ENCODE peak calls at places on chromosome 13, in five cellular contexts. One of them, this sample, is unnamed.

GRCh38 chr13:57629821-57630235 is 1.7 kb upstream of the PCDH17 start:
- DNase-seq in Peyer's patch: peak
- DNase-seq in nephron progenitor cell: peak
- DNase-seq in chondrocyte: peak
- DNase-seq in endothelial cell: peak
- DNase-seq in this sample: peak

GRCh38 chr13:79485014-79485441 is 4.1 kb downstream of the NDFIP2 start:
- DNase-seq in Peyer's patch: peak
- DNase-seq in chondrocyte: no peak
- DNase-seq in nephron progenitor cell: no peak
- DNase-seq in endothelial cell: no peak
- DNase-seq in this sample: no peak

GRCh38 chr13:26941345-26942174 is 181.0 kb upstream of the GPR12 start:
- DNase-seq in Peyer's patch: no peak
- DNase-seq in chondrocyte: no peak
- DNase-seq in nephron progenitor cell: no peak
- DNase-seq in endothelial cell: no peak
- DNase-seq in this sample: no peak

GRCh38 chr13:36412736-36413135 is 19.6 kb upstream of the CCNA1 start:
- DNase-seq in chondrocyte: no peak
- DNase-seq in Peyer's patch: no peak
- DNase-seq in nephron progenitor cell: no peak
- DNase-seq in endothelial cell: no peak
- DNase-seq in this sample: no peak

GRCh38 chr13:21800847-21801616 is 130.2 kb downstream of the FGF9 start:
- DNase-seq in endothelial cell: no peak
- DNase-seq in chondrocyte: no peak
- DNase-seq in nephron progenitor cell: no peak
- DNase-seq in Peyer's patch: no peak
- DNase-seq in this sample: no peak

GRCh38 chr13:81582381-81582780 is 1241.5 kb upstream of the SPRY2 start:
- DNase-seq in Peyer's patch: no peak
- DNase-seq in endothelial cell: no peak
- DNase-seq in chondrocyte: no peak
- DNase-seq in nephron progenitor cell: no peak
- DNase-seq in this sample: no peak

GRCh38 chr13:99617474-99618255 is 116.4 kb downstream of the TM9SF2 start:
- DNase-seq in nephron progenitor cell: peak
- DNase-seq in chondrocyte: no peak
- DNase-seq in endothelial cell: peak
- DNase-seq in Peyer's patch: no peak
- DNase-seq in this sample: peak

GRCh38 chr13:100088282-100088647 is 628 bp upstream of the PCCA start:
- DNase-seq in chondrocyte: no peak
- DNase-seq in nephron progenitor cell: peak
- DNase-seq in endothelial cell: peak
- DNase-seq in Peyer's patch: no peak
- DNase-seq in this sample: no peak

GRCh38 chr13:113129921-113130750 is 7.5 kb downstream of the F10 start:
- DNase-seq in endothelial cell: no peak
- DNase-seq in chondrocyte: peak
- DNase-seq in Peyer's patch: peak
- DNase-seq in nephron progenitor cell: no peak
- DNase-seq in this sample: peak

DNA sequence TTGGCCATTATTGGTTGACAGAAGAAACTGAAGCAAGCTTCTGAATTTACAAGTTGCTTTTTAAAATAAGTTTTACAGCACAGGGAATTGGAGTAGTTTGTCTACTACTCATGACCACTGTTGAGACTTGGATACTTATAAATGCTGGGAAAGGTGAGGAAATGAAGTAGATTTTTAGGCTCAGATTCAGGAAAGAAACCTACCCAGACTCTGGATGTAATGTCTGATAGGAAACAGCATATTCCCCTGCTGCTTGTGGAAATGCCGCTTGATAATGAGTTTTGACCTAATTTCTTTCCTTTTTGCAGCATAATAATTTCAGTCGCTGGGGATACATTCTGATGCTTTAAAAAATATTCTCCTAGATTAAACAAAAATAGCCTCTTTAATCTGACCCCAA is 53.6 kb downstream of the SLC10A2 start:
- DNase-seq in nephron progenitor cell: no peak
- DNase-seq in Peyer's patch: no peak
- DNase-seq in endothelial cell: no peak
- DNase-seq in chondrocyte: no peak
- DNase-seq in this sample: no peak
- TF ChIP-seq CTCF in nephron progenitor cell: no peak
- TF ChIP-seq CTCF in Peyer's patch: no peak
- TF ChIP-seq CTCF in endothelial cell: no peak
- TF ChIP-seq CTCF in chondrocyte: no peak
- TF ChIP-seq CTCF in this sample: no peak

GRCh38 chr13:51935326-51936171 is 73.8 kb downstream of the CCDC70 start:
- DNase-seq in nephron progenitor cell: peak
- DNase-seq in chondrocyte: no peak
- DNase-seq in endothelial cell: peak
- DNase-seq in Peyer's patch: peak
- DNase-seq in this sample: no peak
- TF ChIP-seq CTCF in nephron progenitor cell: peak
- TF ChIP-seq CTCF in chondrocyte: peak
- TF ChIP-seq CTCF in endothelial cell: no peak
- TF ChIP-seq CTCF in Peyer's patch: peak
- TF ChIP-seq CTCF in this sample: no peak

GRCh38 chr13:97221989-97222700 is at the start of gene MBNL2:
- DNase-seq in Peyer's patch: peak
- DNase-seq in chondrocyte: no peak
- DNase-seq in endothelial cell: peak
- DNase-seq in nephron progenitor cell: peak
- DNase-seq in this sample: peak

GRCh38 chr13:97222934-97223710 is 989 bp downstream of the MBNL2 start:
- DNase-seq in chondrocyte: no peak
- DNase-seq in endothelial cell: no peak
- DNase-seq in Peyer's patch: no peak
- DNase-seq in nephron progenitor cell: no peak
- DNase-seq in this sample: no peak

GRCh38 chr13:97225533-97225932 is 3.4 kb downstream of the MBNL2 start:
- DNase-seq in chondrocyte: no peak
- DNase-seq in nephron progenitor cell: no peak
- DNase-seq in endothelial cell: no peak
- DNase-seq in Peyer's patch: no peak
- DNase-seq in this sample: no peak

GRCh38 chr13:97224544-97225324 is 2.6 kb downstream of the MBNL2 start:
- DNase-seq in endothelial cell: no peak
- DNase-seq in Peyer's patch: no peak
- DNase-seq in nephron progenitor cell: no peak
- DNase-seq in chondrocyte: no peak
- DNase-seq in this sample: peak

DNA sequence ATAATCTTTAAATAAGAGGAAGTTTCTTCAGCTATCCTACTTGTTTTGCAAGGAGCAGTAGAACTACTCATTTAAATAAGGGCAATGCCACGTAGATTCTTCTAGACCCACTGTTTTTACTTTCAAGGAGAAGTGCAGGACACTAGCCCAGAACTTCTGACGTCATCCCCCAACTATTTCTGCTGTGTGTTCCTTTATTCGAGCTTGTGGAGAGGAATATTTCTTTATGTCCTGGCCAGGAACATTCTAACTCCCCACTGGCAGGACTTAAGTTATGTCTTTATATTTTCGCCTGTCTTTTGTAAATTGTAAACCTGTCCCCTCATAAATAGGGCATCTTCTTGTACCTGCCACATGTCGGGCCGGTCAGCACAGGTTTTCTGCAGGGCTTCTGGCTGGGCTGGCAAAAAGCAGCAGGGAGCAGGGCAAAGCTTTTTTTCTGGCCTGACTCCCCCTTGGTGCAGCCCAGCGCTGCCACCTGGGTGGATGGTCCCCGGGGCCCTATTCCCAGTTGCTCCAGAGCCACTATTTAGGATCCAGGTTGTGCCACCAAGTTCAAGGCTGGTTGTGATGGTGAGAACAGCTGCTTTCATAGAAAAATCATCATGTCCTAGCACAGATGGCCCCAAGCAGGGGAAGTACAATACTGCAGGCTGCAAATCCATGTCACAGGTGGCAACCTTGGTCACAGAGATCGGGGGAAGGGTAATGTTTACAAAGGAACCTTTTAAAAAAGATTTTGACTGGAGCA is 1.8 kb downstream of the MBNL2 start:
- DNase-seq in nephron progenitor cell: peak
- DNase-seq in chondrocyte: no peak
- DNase-seq in endothelial cell: no peak
- DNase-seq in Peyer's patch: peak
- DNase-seq in this sample: peak
- TF ChIP-seq CTCF in nephron progenitor cell: no peak
- TF ChIP-seq CTCF in chondrocyte: peak
- TF ChIP-seq CTCF in endothelial cell: no peak
- TF ChIP-seq CTCF in Peyer's patch: peak
- TF ChIP-seq CTCF in this sample: no peak

GRCh38 chr13:47463726-47464125 is 537.3 kb downstream of the SUCLA2 start:
- DNase-seq in nephron progenitor cell: peak
- DNase-seq in Peyer's patch: no peak
- DNase-seq in chondrocyte: no peak
- DNase-seq in endothelial cell: no peak
- DNase-seq in this sample: peak

GRCh38 chr13:47463002-47463401 is 538.1 kb downstream of the SUCLA2 start:
- DNase-seq in endothelial cell: no peak
- DNase-seq in Peyer's patch: no peak
- DNase-seq in nephron progenitor cell: no peak
- DNase-seq in chondrocyte: no peak
- DNase-seq in this sample: no peak

GRCh38 chr13:47455581-47455980 is 545.5 kb downstream of the SUCLA2 start:
- DNase-seq in chondrocyte: no peak
- DNase-seq in endothelial cell: no peak
- DNase-seq in nephron progenitor cell: no peak
- DNase-seq in Peyer's patch: no peak
- DNase-seq in this sample: no peak

GRCh38 chr13:47457631-47458030 is 543.4 kb downstream of the SUCLA2 start:
- DNase-seq in endothelial cell: no peak
- DNase-seq in chondrocyte: no peak
- DNase-seq in Peyer's patch: no peak
- DNase-seq in nephron progenitor cell: no peak
- DNase-seq in this sample: no peak

GRCh38 chr13:47459512-47459911 is 541.6 kb downstream of the SUCLA2 start:
- DNase-seq in Peyer's patch: no peak
- DNase-seq in nephron progenitor cell: no peak
- DNase-seq in endothelial cell: no peak
- DNase-seq in chondrocyte: no peak
- DNase-seq in this sample: no peak
- TF ChIP-seq CTCF in Peyer's patch: no peak
- TF ChIP-seq CTCF in nephron progenitor cell: no peak
- TF ChIP-seq CTCF in endothelial cell: no peak
- TF ChIP-seq CTCF in chondrocyte: peak
- TF ChIP-seq CTCF in this sample: no peak

GRCh38 chr13:46265292-46265691 is 53.6 kb downstream of the LRRC63 start:
- DNase-seq in chondrocyte: no peak
- DNase-seq in endothelial cell: no peak
- DNase-seq in Peyer's patch: no peak
- DNase-seq in nephron progenitor cell: no peak
- DNase-seq in this sample: no peak

GRCh38 chr13:46270416-46270815 is 58.7 kb downstream of the LRRC63 start:
- DNase-seq in Peyer's patch: no peak
- DNase-seq in chondrocyte: no peak
- DNase-seq in nephron progenitor cell: no peak
- DNase-seq in endothelial cell: no peak
- DNase-seq in this sample: no peak

GRCh38 chr13:46267166-46267565 is 55.4 kb downstream of the LRRC63 start:
- DNase-seq in Peyer's patch: no peak
- DNase-seq in chondrocyte: no peak
- DNase-seq in endothelial cell: no peak
- DNase-seq in nephron progenitor cell: no peak
- DNase-seq in this sample: no peak
- TF ChIP-seq CTCF in Peyer's patch: no peak
- TF ChIP-seq CTCF in chondrocyte: no peak
- TF ChIP-seq CTCF in endothelial cell: no peak
- TF ChIP-seq CTCF in nephron progenitor cell: no peak
- TF ChIP-seq CTCF in this sample: no peak

GRCh38 chr13:62627226-62627625 is 1211.6 kb upstream of the PCDH20 start:
- DNase-seq in nephron progenitor cell: no peak
- DNase-seq in endothelial cell: no peak
- DNase-seq in chondrocyte: no peak
- DNase-seq in Peyer's patch: no peak
- DNase-seq in this sample: no peak

GRCh38 chr13:62631124-62631523 is 1215.5 kb upstream of the PCDH20 start:
- DNase-seq in endothelial cell: no peak
- DNase-seq in chondrocyte: no peak
- DNase-seq in nephron progenitor cell: no peak
- DNase-seq in Peyer's patch: no peak
- DNase-seq in this sample: no peak

GRCh38 chr13:62625214-62625613 is 1209.6 kb upstream of the PCDH20 start:
- DNase-seq in chondrocyte: no peak
- DNase-seq in endothelial cell: no peak
- DNase-seq in Peyer's patch: no peak
- DNase-seq in nephron progenitor cell: no peak
- DNase-seq in this sample: no peak

GRCh38 chr13:62629618-62630017 is 1214.0 kb upstream of the PCDH20 start:
- DNase-seq in chondrocyte: no peak
- DNase-seq in nephron progenitor cell: no peak
- DNase-seq in Peyer's patch: no peak
- DNase-seq in endothelial cell: no peak
- DNase-seq in this sample: no peak

GRCh38 chr13:62626771-62627170 is 1211.1 kb upstream of the PCDH20 start:
- DNase-seq in Peyer's patch: no peak
- DNase-seq in chondrocyte: no peak
- DNase-seq in nephron progenitor cell: peak
- DNase-seq in endothelial cell: no peak
- DNase-seq in this sample: no peak
- TF ChIP-seq CTCF in Peyer's patch: no peak
- TF ChIP-seq CTCF in chondrocyte: peak
- TF ChIP-seq CTCF in nephron progenitor cell: no peak
- TF ChIP-seq CTCF in endothelial cell: peak
- TF ChIP-seq CTCF in this sample: no peak

GRCh38 chr13:92716749-92717148 is 509.9 kb upstream of the GPC6 start:
- DNase-seq in Peyer's patch: no peak
- DNase-seq in nephron progenitor cell: no peak
- DNase-seq in endothelial cell: no peak
- DNase-seq in chondrocyte: no peak
- DNase-seq in this sample: no peak
- TF ChIP-seq CTCF in Peyer's patch: peak
- TF ChIP-seq CTCF in nephron progenitor cell: no peak
- TF ChIP-seq CTCF in endothelial cell: peak
- TF ChIP-seq CTCF in chondrocyte: peak
- TF ChIP-seq CTCF in this sample: no peak

GRCh38 chr13:23180711-23181110 is at the start of gene SGCG:
- DNase-seq in nephron progenitor cell: no peak
- DNase-seq in endothelial cell: no peak
- DNase-seq in Peyer's patch: no peak
- DNase-seq in chondrocyte: no peak
- DNase-seq in this sample: no peak

DNA sequence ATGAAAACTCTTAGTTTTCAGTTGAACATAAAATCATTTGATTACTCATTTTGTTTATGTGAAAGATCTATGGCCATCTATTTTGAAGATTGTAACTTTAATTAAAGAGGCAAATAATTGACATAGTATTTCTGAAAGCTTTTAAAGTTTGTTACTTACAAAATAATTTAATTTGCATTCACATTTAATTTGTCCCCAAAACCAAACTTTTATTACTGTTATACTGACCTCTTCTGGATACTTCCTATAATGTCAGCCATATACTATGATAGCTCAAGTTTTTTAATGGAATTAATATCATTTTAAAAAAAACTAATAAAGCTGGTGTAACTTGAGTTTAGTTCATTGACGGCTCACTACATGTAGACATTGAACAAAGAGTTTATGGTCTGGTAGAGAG is 4.9 kb upstream of the SGCG start:
- DNase-seq in Peyer's patch: no peak
- DNase-seq in chondrocyte: no peak
- DNase-seq in endothelial cell: no peak
- DNase-seq in nephron progenitor cell: no peak
- DNase-seq in this sample: no peak
- TF ChIP-seq CTCF in Peyer's patch: no peak
- TF ChIP-seq CTCF in chondrocyte: peak
- TF ChIP-seq CTCF in endothelial cell: peak
- TF ChIP-seq CTCF in nephron progenitor cell: peak
- TF ChIP-seq CTCF in this sample: peak